ENCODE peak calls at places on chromosomes 6 and 20, in ten cellular contexts. A is fibroblast of the aortic adventitia, G is A549, N is astrocyte of the spinal cord, C is astrocyte of the cerebellum, Z is dorsolateral prefrontal cortex, V is fibroblast of pulmonary artery, L is right lobe of liver, J is cardiac muscle cell, P is tibial artery. I is an unnamed sample.

GRCh38 chr6:112117554-112117953 is 30.2 kb downstream of the FAM229B start:
- DNase-seq in C (no peak), L (no peak), Z (no peak), V (peak), A (peak), J (peak), N (peak), P (no peak), G (peak), I (peak)

GRCh38 chr6:109009761-109010612 is 84.7 kb downstream of the SESN1 start:
- DNase-seq in J (no peak), N (no peak), Z (no peak), L (no peak), G (no peak), C (no peak), V (no peak), P (no peak), A (no peak), I (no peak)

GRCh38 chr6:81894788-81895221 is 142.3 kb upstream of the TENT5A start:
- DNase-seq in J (peak), P (no peak), A (no peak), V (no peak), L (peak), N (peak), G (no peak), C (no peak), Z (peak), I (peak)

GRCh38 chr20:3163099-3164042 is 3.7 kb upstream of the FASTKD5 start:
- DNase-seq in C (no peak), J (no peak), N (no peak), L (no peak), P (peak), A (no peak), Z (no peak), V (no peak), G (no peak), I (no peak)

GRCh38 chr6:52849137-52849536 is 8.5 kb upstream of the GSTA5 start:
- DNase-seq in G (no peak), C (no peak), Z (no peak), L (no peak), P (no peak), V (no peak), A (no peak), N (no peak), J (no peak), I (no peak)

GRCh38 chr6:7246401-7247178 is 66.4 kb downstream of the SSR1 start:
- DNase-seq in P (no peak), J (no peak), N (no peak), Z (no peak), C (no peak), L (no peak), V (no peak), A (no peak), G (no peak), I (no peak)

GRCh38 chr6:159959165-159959975 is 9.5 kb upstream of the IGF2R start:
- DNase-seq in J (no peak), Z (no peak), A (no peak), P (no peak), N (no peak), L (no peak), G (no peak), V (no peak), C (no peak), I (no peak)

GRCh38 chr6:147407571-147407970 is 100.9 kb upstream of the SAMD5 start:
- DNase-seq in N (no peak), Z (no peak), A (no peak), J (no peak), G (no peak), L (no peak), C (no peak), P (no peak), V (no peak), I (no peak)

GRCh38 chr6:37502703-37503485 is 3.2 kb upstream of the CCDC167 start:
- DNase-seq in L (no peak), A (no peak), Z (no peak), C (no peak), G (no peak), N (no peak), P (no peak), J (no peak), V (no peak), I (no peak)

GRCh38 chr20:8523684-8524083 is 391.6 kb downstream of the PLCB1 start:
- DNase-seq in N (no peak), Z (no peak), P (no peak), V (no peak), A (no peak), J (peak), L (no peak), C (no peak), G (peak), I (peak)

GRCh38 chr6:12577124-12577845 is 139.3 kb upstream of the PHACTR1 start:
- DNase-seq in P (no peak), C (peak), G (no peak), J (peak), V (peak), Z (no peak), A (no peak), N (peak), L (no peak), I (no peak)

GRCh38 chr20:31476648-31477220 is 1.6 kb downstream of the REM1 start:
- DNase-seq in L (no peak), A (no peak), Z (no peak), J (peak), V (peak), G (no peak), N (no peak), P (no peak), C (no peak), I (no peak)

GRCh38 chr20:63125893-63126601 is 89.9 kb downstream of the YTHDF1 start:
- DNase-seq in V (no peak), J (no peak), N (no peak), P (peak), A (no peak), G (no peak), C (no peak), Z (no peak), L (peak), I (no peak)

GRCh38 chr6:170224694-170225660 is 65.9 kb downstream of the DLL1 start:
- DNase-seq in P (peak), G (no peak), Z (no peak), V (no peak), L (peak), J (no peak), N (peak), C (no peak), A (no peak), I (no peak)

GRCh38 chr6:84065718-84066290 is 32.2 kb downstream of the MRAP2 start:
- DNase-seq in Z (no peak), G (no peak), P (no peak), J (peak), N (peak), A (peak), V (peak), C (no peak), L (no peak), I (peak)

GRCh38 chr20:58004900-58005299 is 223.6 kb downstream of the ANKRD60 start:
- DNase-seq in L (no peak), G (no peak), V (no peak), Z (no peak), C (no peak), N (no peak), P (peak), J (no peak), A (no peak), I (no peak)

GRCh38 chr20:3804781-3805180 is 8.7 kb downstream of the CDC25B start:
- DNase-seq in N (no peak), A (no peak), Z (no peak), C (no peak), G (no peak), P (no peak), V (no peak), J (no peak), L (no peak), I (no peak)

GRCh38 chr6:39791850-39792500 is at the start of gene DAAM2:
- DNase-seq in G (no peak), A (peak), P (peak), C (no peak), V (peak), Z (no peak), N (peak), L (peak), J (peak), I (peak)

GRCh38 chr20:33172781-33173180 is 4.8 kb downstream of the BPIFA2 start:
- DNase-seq in L (no peak), P (no peak), A (no peak), N (no peak), C (no peak), Z (no peak), J (peak), V (peak), G (peak), I (no peak)

GRCh38 chr20:645318-646106 is 7.5 kb downstream of the SRXN1 start:
- DNase-seq in Z (peak), C (peak), V (peak), L (peak), A (peak), G (peak), P (peak), N (peak), J (peak), I (peak)

GRCh38 chr6:63663147-63663877 is 27.7 kb downstream of the PHF3 start:
- DNase-seq in J (peak), C (peak), A (peak), N (peak), G (peak), V (peak), P (no peak), Z (no peak), L (no peak), I (peak)

GRCh38 chr6:13364842-13365241 is 36.5 kb upstream of the TBC1D7 start:
- DNase-seq in Z (no peak), N (no peak), V (no peak), C (no peak), L (no peak), A (no peak), P (no peak), G (no peak), J (no peak), I (no peak)

GRCh38 chr6:13454286-13455221 is 32.8 kb downstream of the GFOD1 start:
- DNase-seq in V (peak), L (peak), A (peak), C (no peak), Z (peak), P (no peak), G (no peak), N (peak), J (peak), I (peak)

GRCh38 chr20:59645761-59646171 is 41.4 kb downstream of the PHACTR3 start:
- DNase-seq in P (no peak), L (no peak), A (no peak), G (no peak), N (no peak), J (no peak), C (no peak), V (no peak), Z (peak), I (peak)

GRCh38 chr6:53582963-53583362 is 38.1 kb upstream of the GCLC start:
- DNase-seq in P (no peak), C (no peak), A (peak), J (no peak), Z (no peak), G (no peak), V (no peak), L (no peak), N (no peak), I (no peak)

GRCh38 chr20:63941282-63942060 is 14.7 kb downstream of the UCKL1 start:
- DNase-seq in A (no peak), N (no peak), P (peak), Z (no peak), L (peak), V (no peak), J (peak), G (peak), C (no peak), I (no peak)

GRCh38 chr20:62962891-62963613 is 10.5 kb downstream of the SLC17A9 start:
- DNase-seq in P (no peak), A (no peak), J (no peak), V (no peak), Z (no peak), C (no peak), N (no peak), G (no peak), L (no peak), I (no peak)

GRCh38 chr6:146544783-146545182 is 1.1 kb downstream of the RAB32 start:
- DNase-seq in N (no peak), L (no peak), P (no peak), Z (no peak), C (no peak), G (no peak), V (no peak), A (peak), J (peak), I (peak)

GRCh38 chr6:152746172-152746553 is 4.4 kb upstream of the VIP start:
- DNase-seq in V (peak), P (no peak), G (peak), A (peak), N (peak), J (peak), Z (no peak), C (no peak), L (no peak), I (peak)

GRCh38 chr6:127366281-127367022 is 23.0 kb upstream of the ECHDC1 start:
- DNase-seq in J (peak), A (peak), G (peak), L (no peak), Z (no peak), P (peak), V (peak), C (peak), N (peak), I (peak)

GRCh38 chr20:38215789-38216182 is 44.7 kb downstream of the KIAA1755 start:
- DNase-seq in P (peak), G (no peak), V (no peak), J (no peak), Z (no peak), L (no peak), C (no peak), A (no peak), N (no peak), I (no peak)

GRCh38 chr6:73521351-73522254 is 771 bp upstream of the EEF1A1 start:
- DNase-seq in A (peak), Z (peak), P (peak), V (peak), G (peak), N (peak), C (peak), J (peak), L (peak), I (peak)

GRCh38 chr6:37866590-37867507 is 47.3 kb downstream of the ZFAND3 start:
- DNase-seq in V (no peak), L (no peak), A (no peak), N (no peak), G (no peak), P (no peak), J (no peak), Z (no peak), C (no peak), I (peak)

DNA sequence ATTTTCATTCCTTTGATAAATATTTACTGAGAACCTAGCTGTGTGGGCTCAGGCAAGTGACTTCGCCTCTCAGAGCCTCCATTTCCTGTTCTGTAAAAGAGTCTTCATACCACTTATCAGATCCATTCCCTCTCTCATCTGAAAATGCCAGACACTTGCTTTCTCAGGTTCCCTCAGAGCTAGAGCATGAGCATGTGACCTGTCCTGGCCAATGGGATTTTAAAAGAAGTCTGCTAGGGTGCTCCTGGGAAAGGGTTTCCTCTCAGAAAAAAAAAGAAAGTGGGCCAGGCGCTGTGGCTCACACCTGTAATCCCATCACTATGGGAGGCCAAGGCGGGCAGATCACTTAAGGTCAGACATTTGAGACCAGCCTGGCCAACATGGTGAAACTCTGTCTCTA is 5.3 kb downstream of the KCNB1 start:
- DNase-seq in L (no peak), N (no peak), G (no peak), A (no peak), V (no peak), C (no peak), J (no peak), Z (no peak), P (no peak), I (no peak)
- H3K4me3 ChIP-seq in L (no peak), N (no peak), G (no peak), A (no peak), V (no peak), C (no peak), J (no peak), Z (peak), P (no peak), I (no peak)

GRCh38 chr6:122789862-122790739 is 1.0 kb downstream of the SMPDL3A start:
- DNase-seq in N (peak), A (peak), L (no peak), J (no peak), C (no peak), P (no peak), V (no peak), G (no peak), Z (peak), I (peak)
- TF ChIP-seq CTCF in N (peak), A (no peak), L (no peak), J (no peak), C (peak), P (no peak), V (no peak), G (no peak), Z (no peak), I (no peak)

DNA sequence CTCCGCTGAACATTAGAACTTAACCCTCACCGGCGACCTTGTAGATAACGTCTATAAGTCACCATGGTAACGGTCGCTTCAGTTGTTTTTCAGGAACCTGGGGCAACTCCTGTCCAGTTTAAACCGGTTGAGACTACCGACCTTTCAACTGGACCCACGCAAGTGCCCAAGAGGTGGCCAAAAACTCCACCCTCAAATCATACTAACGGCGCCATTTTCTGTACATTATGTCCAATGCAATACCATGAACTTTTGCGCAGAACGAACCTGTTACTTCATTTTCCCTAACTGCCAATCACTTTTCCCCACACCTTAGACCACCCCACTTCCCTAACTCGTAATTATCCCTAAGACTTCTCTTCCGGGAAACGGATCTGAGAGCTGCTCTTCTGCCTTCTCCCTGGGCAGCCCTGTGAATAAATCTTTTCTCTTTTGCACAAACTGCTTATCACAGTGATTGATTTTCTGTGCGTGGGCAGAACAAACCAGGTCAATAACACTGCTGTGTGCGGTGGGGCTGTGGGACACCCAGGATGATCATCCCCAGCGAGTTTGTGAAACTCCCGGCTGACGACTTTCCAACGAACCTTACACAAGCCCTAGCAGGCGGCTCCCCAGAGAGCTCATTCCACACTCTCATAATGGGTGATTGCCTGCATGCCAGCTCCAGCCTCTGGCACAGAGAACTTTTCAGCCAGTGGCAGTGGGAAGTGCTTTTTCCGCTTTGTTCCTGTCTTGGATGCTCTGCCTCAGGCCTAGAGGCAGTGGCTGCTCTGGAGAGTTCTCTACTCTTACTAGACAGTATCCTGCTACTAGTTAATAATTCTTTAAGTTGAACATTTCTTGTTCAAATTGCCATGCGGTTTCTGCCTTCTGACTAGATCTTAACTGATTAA is 28.6 kb downstream of the GPX5 start:
- DNase-seq in A (no peak), N (no peak), Z (no peak), L (peak), G (no peak), C (no peak), J (peak), P (no peak), V (peak), I (peak)
- H3K4me3 ChIP-seq in A (no peak), N (peak), Z (peak), L (peak), G (no peak), C (peak), J (no peak), P (no peak), V (no peak), I (no peak)

GRCh38 chr6:113762611-113763010 is 94.5 kb upstream of the MARCKS start:
- DNase-seq in V (peak), J (peak), L (no peak), Z (no peak), C (no peak), N (no peak), P (no peak), G (no peak), A (no peak), I (peak)
- TF ChIP-seq CTCF in V (no peak), J (no peak), L (no peak), Z (no peak), C (no peak), N (no peak), P (no peak), G (no peak), A (no peak), I (no peak)

I was measured in AG10803.